ENCODE peak calls at places on chromosomes 5 and 9, in five cellular contexts. M is colonic mucosa; W is stimulated activated CD8-positive, alpha-beta memory T cell treated with anti-CD3 and anti-CD28 coated beads, Interleukin-7, amount 100 ng/mL, for 1 hour; Z is EL; I is T1000. U is an unnamed sample.

GRCh38 chr5:179416114-179416730 is 71.0 kb upstream of the ADAMTS2 start:
- DNase-seq in M (peak), W (no peak), Z (no peak), I (no peak), U (no peak)

GRCh38 chr5:160460377-160461049 is 38.9 kb downstream of the PTTG1 start:
- DNase-seq in M (no peak), W (no peak), Z (peak), I (no peak), U (no peak)

GRCh38 chr9:23153058-23153457 is 673.0 kb downstream of the ELAVL2 start:
- DNase-seq in M (no peak), W (no peak), Z (no peak), I (no peak), U (no peak)

GRCh38 chr9:99118782-99119466 is 14.0 kb downstream of the TGFBR1 start:
- DNase-seq in M (no peak), W (no peak), Z (no peak), I (no peak), U (no peak)

GRCh38 chr5:145856285-145856818 is 16.5 kb downstream of the GRXCR2 start:
- DNase-seq in M (no peak), W (no peak), Z (peak), I (no peak), U (no peak)

GRCh38 chr5:133952729-133953567 is 15.5 kb downstream of the C5orf15 start:
- DNase-seq in M (peak), W (no peak), Z (peak), I (peak), U (peak)

GRCh38 chr5:78961743-78962142 is 23.4 kb downstream of the ARSB start:
- DNase-seq in M (no peak), W (no peak), Z (no peak), I (no peak), U (no peak)

GRCh38 chr5:171340491-171340890 is 31.4 kb downstream of the TLX3 start:
- DNase-seq in M (no peak), W (no peak), Z (no peak), I (no peak), U (no peak)

GRCh38 chr9:93094294-93095204 is 1.5 kb upstream of the CARD19 start:
- DNase-seq in M (peak), W (no peak), Z (no peak), I (no peak), U (no peak)

GRCh38 chr5:161895510-161895909 is 47.6 kb downstream of the GABRA1 start:
- DNase-seq in M (no peak), W (no peak), Z (no peak), I (no peak), U (no peak)

GRCh38 chr5:60487885-60488425 is 212.0 kb downstream of the DEPDC1B start:
- DNase-seq in M (peak), W (no peak), Z (peak), I (no peak), U (no peak)

GRCh38 chr9:126722922-126723806 is 81.7 kb upstream of the ZBTB43 start:
- DNase-seq in M (peak), W (peak), Z (peak), I (no peak), U (no peak)

GRCh38 chr5:170809551-170809950 is 26.0 kb downstream of the GABRP start:
- DNase-seq in M (no peak), W (no peak), Z (peak), I (no peak), U (peak)

GRCh38 chr9:78118742-78119473 is 87.3 kb upstream of the GNAQ start:
- DNase-seq in M (peak), W (no peak), Z (peak), I (no peak), U (no peak)

GRCh38 chr9:133677126-133678010 is 41.2 kb downstream of the DBH start:
- DNase-seq in M (no peak), W (peak), Z (no peak), I (no peak), U (no peak)

GRCh38 chr5:132054697-132055440 is 5.6 kb upstream of the IL3 start:
- DNase-seq in M (no peak), W (no peak), Z (no peak), I (no peak), U (no peak)

GRCh38 chr9:111102793-111103474 is 64.7 kb upstream of the LPAR1 start:
- DNase-seq in M (no peak), W (no peak), Z (peak), I (no peak), U (no peak)

GRCh38 chr9:84781431-84781830 is 111.9 kb downstream of the NTRK2 start:
- DNase-seq in M (no peak), W (no peak), Z (peak), I (no peak), U (no peak)

GRCh38 chr5:14161825-14162556 is 18.8 kb downstream of the TRIO start:
- DNase-seq in M (no peak), W (no peak), Z (no peak), I (no peak), U (no peak)

GRCh38 chr5:3661755-3662296 is 66.2 kb downstream of the IRX1 start:
- DNase-seq in M (no peak), W (no peak), Z (no peak), I (no peak), U (no peak)

GRCh38 chr5:163730206-163730782 is 224.9 kb downstream of the MAT2B start:
- DNase-seq in M (peak), W (no peak), Z (no peak), I (no peak), U (no peak)

GRCh38 chr5:177099422-177100093 is 12.8 kb downstream of the FGFR4 start:
- DNase-seq in M (no peak), W (no peak), Z (no peak), I (no peak), U (no peak)

GRCh38 chr5:92409131-92409530 is 1026.0 kb upstream of the ARRDC3 start:
- DNase-seq in M (no peak), W (no peak), Z (no peak), I (no peak), U (no peak)

GRCh38 chr9:134591573-134591981 is 50.0 kb upstream of the COL5A1 start:
- DNase-seq in M (no peak), W (no peak), Z (peak), I (no peak), U (peak)

GRCh38 chr5:74738406-74738805 is 28.5 kb downstream of the GFM2 start:
- DNase-seq in M (no peak), W (no peak), Z (peak), I (no peak), U (no peak)

GRCh38 chr5:139584137-139584536 is 23.0 kb downstream of the UBE2D2 start:
- DNase-seq in M (no peak), W (no peak), Z (no peak), I (no peak), U (no peak)

GRCh38 chr9:35727676-35728040 is 4.3 kb downstream of the TLN1 start:
- DNase-seq in M (no peak), W (no peak), Z (no peak), I (no peak), U (no peak)

GRCh38 chr9:135068776-135069415 is 18.6 kb upstream of the OLFM1 start:
- DNase-seq in M (no peak), W (no peak), Z (no peak), I (no peak), U (no peak)

GRCh38 chr9:16335788-16336580 is 534.5 kb downstream of the BNC2 start:
- DNase-seq in M (peak), W (no peak), Z (peak), I (peak), U (peak)

GRCh38 chr5:139748505-139748826 is 47.1 kb upstream of the PSD2 start:
- DNase-seq in M (no peak), W (no peak), Z (no peak), I (no peak), U (no peak)

GRCh38 chr5:153402550-153402949 is 87.9 kb upstream of the GRIA1 start:
- DNase-seq in M (no peak), W (no peak), Z (peak), I (no peak), U (no peak)

GRCh38 chr5:1930880-1931589 is 48.3 kb upstream of the IRX4 start:
- DNase-seq in M (no peak), W (no peak), Z (no peak), I (no peak), U (no peak)

GRCh38 chr5:119792154-119792799 is 162.9 kb downstream of the FAM170A start:
- DNase-seq in M (no peak), W (no peak), Z (no peak), I (no peak), U (no peak)

GRCh38 chr9:89576404-89576824 is 28.4 kb upstream of the GADD45G start:
- DNase-seq in M (no peak), W (no peak), Z (peak), I (no peak), U (no peak)

GRCh38 chr9:34633851-34634550 is 3.6 kb downstream of the SIGMAR1 start:
- DNase-seq in M (peak), W (peak), Z (peak), I (no peak), U (no peak)

GRCh38 chr5:159343295-159344094 is 13.2 kb upstream of the IL12B start:
- DNase-seq in M (no peak), W (no peak), Z (no peak), I (no peak), U (no peak)

GRCh38 chr5:66840527-66841013 is 244.4 kb downstream of the MAST4 start:
- DNase-seq in M (no peak), W (no peak), Z (no peak), I (peak), U (no peak)

GRCh38 chr5:98004463-98004862 is 769.0 kb upstream of the RGMB start:
- DNase-seq in M (no peak), W (no peak), Z (no peak), I (no peak), U (no peak)

GRCh38 chr5:99033014-99033931 is 104.5 kb upstream of the CHD1 start:
- DNase-seq in M (no peak), W (no peak), Z (peak), I (no peak), U (no peak)

GRCh38 chr9:99031319-99031718 is 73.6 kb upstream of the TGFBR1 start:
- DNase-seq in M (no peak), W (no peak), Z (no peak), I (no peak), U (no peak)

U was measured in amniotic stem cell.